ENCODE peak calls at places on chromosomes 16 and 17, in eight cellular contexts. I is HEK293T; G is coronary artery; M is NCI-H2081; F is NCI-H1092; Z is stimulated activated CD4-positive, alpha-beta T cell treated with anti-CD3 and anti-CD28 coated beads, Interleukin-1b, Interleukin-23, amount 100 ng/mL, for 1 hour; S is Panc1; K is skeletal muscle cell. J is an unnamed sample.

GRCh38 chr16:67967183-67967955 is 1.1 kb downstream of the SLC12A4 start:
- DNase-seq in I (no peak), G (no peak), M (no peak), F (no peak), Z (no peak), S (no peak), K (no peak), J (no peak)

GRCh38 chr16:14320406-14320805 is 249.3 kb downstream of the MRTFB start:
- DNase-seq in I (no peak), G (no peak), M (no peak), F (no peak), Z (no peak), S (no peak), K (no peak), J (no peak)

GRCh38 chr17:55259684-55260111 is 5.1 kb upstream of the HLF start:
- DNase-seq in I (no peak), G (no peak), M (no peak), F (no peak), Z (no peak), S (no peak), K (no peak), J (no peak)

GRCh38 chr17:7027335-7027734 is 4.5 kb downstream of the BCL6B start:
- DNase-seq in I (no peak), G (no peak), M (no peak), F (no peak), Z (no peak), S (no peak), K (no peak), J (no peak)

GRCh38 chr17:78665952-78666920 is 89.0 kb upstream of the DNAH17 start:
- DNase-seq in I (no peak), G (peak), M (no peak), F (no peak), Z (peak), S (no peak), K (no peak), J (no peak)

GRCh38 chr17:67784364-67785121 is 40.8 kb upstream of the BPTF start:
- DNase-seq in I (no peak), G (no peak), M (no peak), F (no peak), Z (no peak), S (no peak), K (no peak), J (no peak)

GRCh38 chr17:49646391-49647255 is 31.3 kb downstream of the SPOP start:
- DNase-seq in I (no peak), G (peak), M (no peak), F (no peak), Z (peak), S (peak), K (peak), J (peak)

GRCh38 chr17:9472094-9472493 is 103.5 kb downstream of the STX8 start:
- DNase-seq in I (no peak), G (no peak), M (no peak), F (no peak), Z (no peak), S (no peak), K (no peak), J (peak)

GRCh38 chr17:81200695-81201580 is 21.8 kb downstream of the CEP131 start:
- DNase-seq in I (peak), G (no peak), M (peak), F (no peak), Z (no peak), S (peak), K (peak), J (peak)

GRCh38 chr16:66189951-66190350 is 176.5 kb upstream of the CDH5 start:
- DNase-seq in I (no peak), G (no peak), M (no peak), F (no peak), Z (no peak), S (no peak), K (peak), J (peak)

GRCh38 chr17:35709874-35710273 is 21.6 kb upstream of the RASL10B start:
- DNase-seq in I (no peak), G (no peak), M (no peak), F (peak), Z (no peak), S (no peak), K (peak), J (no peak)

GRCh38 chr16:30002614-30003346 is 6.7 kb downstream of the INO80E start:
- DNase-seq in I (no peak), G (no peak), M (no peak), F (no peak), Z (no peak), S (no peak), K (no peak), J (no peak)

GRCh38 chr16:17412221-17412620 is 58.5 kb downstream of the XYLT1 start:
- DNase-seq in I (no peak), G (no peak), M (no peak), F (no peak), Z (no peak), S (no peak), K (no peak), J (peak)

GRCh38 chr16:2056681-2057407 is 9.1 kb downstream of the TSC2 start:
- DNase-seq in I (peak), G (no peak), M (no peak), F (no peak), Z (no peak), S (no peak), K (no peak), J (no peak)

GRCh38 chr17:77247048-77247541 is 106.3 kb downstream of the SEC14L1 start:
- DNase-seq in I (peak), G (peak), M (peak), F (peak), Z (peak), S (peak), K (no peak), J (peak)

GRCh38 chr16:12498077-12498476 is 305.6 kb downstream of the CPPED1 start:
- DNase-seq in I (no peak), G (no peak), M (no peak), F (no peak), Z (no peak), S (no peak), K (no peak), J (no peak)

GRCh38 chr17:39339272-39339671 is 62.2 kb downstream of the FBXL20 start:
- DNase-seq in I (no peak), G (no peak), M (no peak), F (no peak), Z (no peak), S (no peak), K (no peak), J (no peak)